ENCODE peak calls at places on chromosome 10, in six cellular contexts. U is IMR-90, P is A549, I is K562, X is HepG2, J is GM12878. Z is an unnamed sample.
A peak's percentile ranks its signal among the peaks of the same experiment; 100 is the strongest.

GRCh38 chr10:112490543-112490942 is 43.5 kb downstream of the VTI1A start:
- DNase-seq in U (peak; percentile 2), J (no peak), X (peak; percentile 97), P (no peak), I (no peak), Z (no peak)

GRCh38 chr10:130963786-130964522 is 347.6 kb downstream of the TCERG1L start:
- DNase-seq in J (no peak), I (no peak), X (no peak), U (no peak), P (no peak), Z (no peak)

GRCh38 chr10:71001470-71001869 is 113.1 kb upstream of the PCBD1 start:
- DNase-seq in U (no peak), I (no peak), X (no peak), J (no peak), P (peak; percentile 18), Z (no peak)

GRCh38 chr10:133019191-133019590 is 68.5 kb upstream of the ADGRA1 start:
- DNase-seq in X (no peak), U (no peak), P (no peak), J (no peak), I (no peak), Z (no peak)

GRCh38 chr10:62916157-62916603 is 100.0 kb upstream of the EGR2 start:
- DNase-seq in J (no peak), X (no peak), P (no peak), I (no peak), U (peak; percentile 25), Z (no peak)

GRCh38 chr10:4812952-4813351 is 13.1 kb upstream of the AKR1E2 start:
- DNase-seq in I (peak; percentile 17), P (peak; percentile 91), U (peak; percentile 96), J (no peak), X (peak; percentile 58), Z (no peak)

GRCh38 chr10:79399242-79399831 is 46.1 kb downstream of the ZCCHC24 start:
- DNase-seq in J (no peak), P (no peak), X (no peak), U (peak; percentile 95), I (peak; percentile 96), Z (peak; percentile 58)

GRCh38 chr10:11551915-11552602 is 59.4 kb downstream of the USP6NL start:
- DNase-seq in I (peak; percentile 39), X (peak; percentile 63), U (peak; percentile 97), J (no peak), P (peak; percentile 19), Z (no peak)

GRCh38 chr10:1155791-1156615 is 99.8 kb downstream of the WDR37 start:
- DNase-seq in J (no peak), I (no peak), X (no peak), P (no peak), U (no peak), Z (no peak)

GRCh38 chr10:3401491-3401938 is 228.9 kb upstream of the PITRM1 start:
- DNase-seq in J (no peak), U (peak; percentile 75), P (no peak), X (no peak), I (no peak), Z (no peak)

GRCh38 chr10:132862485-132863420 is 76.8 kb upstream of the NKX6-2 start:
- DNase-seq in X (no peak), J (no peak), U (no peak), I (no peak), P (no peak), Z (no peak)

GRCh38 chr10:80498833-80499671 is 38.6 kb upstream of the SH2D4B start:
- DNase-seq in X (peak; percentile 94), U (peak; percentile 97), I (peak; percentile 49), J (no peak), P (peak; percentile 91), Z (no peak)

GRCh38 chr10:80188713-80189112 is 16.6 kb downstream of the ANXA11 start:
- DNase-seq in X (no peak), J (no peak), P (no peak), U (no peak), I (no peak), Z (no peak)

GRCh38 chr10:33570495-33570894 is 236.0 kb upstream of the NRP1 start:
- DNase-seq in U (no peak), J (no peak), I (no peak), P (no peak), X (no peak), Z (no peak)

GRCh38 chr10:85658518-85658917 is 708.1 kb downstream of the GRID1 start:
- DNase-seq in P (no peak), U (no peak), I (no peak), J (no peak), X (no peak), Z (no peak)

GRCh38 chr10:85642421-85643170 is 724.0 kb downstream of the GRID1 start:
- DNase-seq in P (peak; percentile 74), U (no peak), J (no peak), I (no peak), X (peak; percentile 65), Z (peak; percentile 12)

GRCh38 chr10:16521311-16522016 is at the start of gene C1QL3:
- DNase-seq in X (no peak), I (no peak), J (no peak), P (no peak), U (peak; percentile 21), Z (no peak)

GRCh38 chr10:95327367-95327766 is 36.6 kb upstream of the PDLIM1 start:
- DNase-seq in I (no peak), P (no peak), J (no peak), X (no peak), U (peak; percentile 66), Z (no peak)

GRCh38 chr10:75461672-75462649 is 30.5 kb downstream of the LRMDA start:
- DNase-seq in I (no peak), U (no peak), P (no peak), J (no peak), X (no peak), Z (no peak)

GRCh38 chr10:33237736-33238624 is 96.5 kb downstream of the NRP1 start:
- DNase-seq in J (no peak), P (peak; percentile 90), I (no peak), U (peak; percentile 99), X (peak; percentile 75), Z (no peak)

GRCh38 chr10:33801705-33802104 is 467.2 kb upstream of the NRP1 start:
- DNase-seq in P (peak; percentile 66), U (peak; percentile 25), J (no peak), X (peak; percentile 85), I (no peak), Z (no peak)

GRCh38 chr10:77264107-77264506 is 373.5 kb downstream of the KCNMA1 start:
- DNase-seq in U (no peak), P (no peak), I (no peak), J (peak; percentile 42), X (no peak), Z (no peak)

GRCh38 chr10:89064764-89065163 is 74.2 kb downstream of the FAS start:
- DNase-seq in J (no peak), I (no peak), P (no peak), X (no peak), U (no peak), Z (no peak)

GRCh38 chr10:89063465-89063864 is 72.9 kb downstream of the FAS start:
- DNase-seq in P (no peak), J (no peak), U (no peak), X (no peak), I (no peak), Z (no peak)

DNA sequence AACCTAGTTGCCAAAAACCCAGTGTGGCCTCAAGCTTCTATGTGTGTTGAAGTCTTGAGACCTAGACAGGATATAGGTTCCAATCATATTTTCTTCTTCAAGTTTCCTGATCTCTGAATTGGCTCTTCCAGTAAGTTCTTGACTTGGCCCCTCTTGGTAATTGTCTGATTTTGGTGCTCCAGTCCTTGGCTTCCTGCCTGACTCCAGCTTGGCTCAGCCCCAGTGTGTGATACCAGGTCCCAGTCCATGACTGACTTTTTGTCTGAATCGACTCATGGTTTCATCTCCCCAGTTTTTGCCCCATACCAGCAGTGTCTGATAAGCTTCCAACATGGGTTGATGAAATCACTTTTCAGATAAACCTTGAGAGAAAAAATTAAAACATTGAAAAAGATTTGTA is 72.3 kb downstream of the FAS start:
- DNase-seq in I (no peak), X (no peak), J (no peak), P (no peak), U (no peak), Z (no peak)
- TF ChIP-seq BHLHE40 in I (no peak), X (no peak), J (no peak), P (no peak), U (no peak), Z (no peak)

GRCh38 chr10:102186128-102186527 is 33.9 kb downstream of the NOLC1 start:
- DNase-seq in X (no peak), I (no peak), U (no peak), J (no peak), P (no peak), Z (no peak)
- TF ChIP-seq BHLHE40 in X (no peak), I (no peak), U (no peak), J (no peak), P (no peak), Z (no peak)

DNA sequence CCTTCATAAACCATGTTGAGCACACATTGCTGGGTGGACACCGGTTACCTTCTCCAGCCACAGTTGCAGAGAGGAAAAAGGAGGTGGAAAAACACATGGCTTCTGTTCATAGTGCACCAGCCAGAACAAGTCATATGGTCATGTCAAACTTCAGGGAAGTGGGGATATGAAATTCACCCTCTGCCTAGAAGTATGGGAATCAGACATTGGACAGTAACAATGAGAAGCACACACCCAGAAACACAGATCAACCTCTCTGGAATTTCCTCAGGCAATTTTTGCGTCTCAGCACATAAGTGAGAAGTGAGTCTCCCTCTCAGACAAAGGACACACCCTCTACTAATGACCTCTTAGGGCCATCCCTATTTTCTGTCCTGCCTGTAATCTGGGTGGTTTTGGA is 172.6 kb upstream of the SVIL start:
- DNase-seq in J (no peak), X (no peak), P (peak; percentile 47), U (peak; percentile 82), I (no peak), Z (no peak)
- TF ChIP-seq BHLHE40 in J (no peak), X (no peak), P (no peak), U (no peak), I (no peak), Z (no peak)

GRCh38 chr10:127034790-127035189 is 129.6 kb downstream of the DOCK1 start:
- DNase-seq in X (no peak), U (no peak), I (no peak), P (no peak), J (no peak), Z (no peak)

GRCh38 chr10:127035827-127036226 is 130.6 kb downstream of the DOCK1 start:
- DNase-seq in I (no peak), J (no peak), P (no peak), X (no peak), U (no peak), Z (no peak)

GRCh38 chr10:127034224-127034623 is 129.0 kb downstream of the DOCK1 start:
- DNase-seq in I (no peak), U (no peak), X (no peak), J (no peak), P (no peak), Z (no peak)

GRCh38 chr10:127033569-127034175 is 128.4 kb downstream of the DOCK1 start:
- DNase-seq in X (peak; percentile 84), J (no peak), I (no peak), P (no peak), U (no peak), Z (no peak)

GRCh38 chr10:127033116-127033515 is 127.9 kb downstream of the DOCK1 start:
- DNase-seq in J (no peak), I (no peak), U (no peak), X (no peak), P (no peak), Z (no peak)
- TF ChIP-seq BHLHE40 in J (no peak), I (no peak), U (no peak), X (no peak), P (no peak), Z (no peak)